ENCODE peak calls at places on chromosomes 2 and 18, in four cellular contexts. X is stimulated activated CD8-positive, alpha-beta memory T cell treated with anti-CD3 and anti-CD28 coated beads, Interleukin-15, amount 100 ng/mL, for 48 hours; F is HS-5; Z is epithelial cell of esophagus. L is an unnamed sample.

GRCh38 chr2:175030380-175031271 is 25.4 kb upstream of the CHN1 start:
- DNase-seq in F (peak), Z (peak), X (no peak), L (peak)

GRCh38 chr2:240988571-240989271 is 9.7 kb upstream of the SNED1 start:
- DNase-seq in X (no peak), F (no peak), Z (no peak), L (no peak)

GRCh38 chr18:9683418-9684396 is 24.4 kb upstream of the RAB31 start:
- DNase-seq in Z (peak), F (no peak), X (no peak), L (peak)

GRCh38 chr2:37833420-37833819 is 91.7 kb upstream of the RMDN2 start:
- DNase-seq in X (peak), F (no peak), Z (peak), L (peak)

GRCh38 chr2:74119912-74120825 is 27.5 kb downstream of the BOLA3 start:
- DNase-seq in F (peak), X (peak), Z (peak), L (peak)

GRCh38 chr18:48902856-48903601 is 47.7 kb downstream of the SMAD7 start:
- DNase-seq in Z (no peak), F (no peak), X (no peak), L (no peak)

GRCh38 chr2:26558271-26559043 is 80.5 kb upstream of the OTOF start:
- DNase-seq in F (no peak), Z (no peak), X (no peak), L (no peak)

GRCh38 chr18:51278045-51278649 is 80.7 kb upstream of the MEX3C start:
- DNase-seq in Z (peak), X (peak), F (no peak), L (peak)

GRCh38 chr2:71882949-71883472 is 264.7 kb downstream of the CYP26B1 start:
- DNase-seq in Z (peak), F (peak), X (no peak), L (peak)

GRCh38 chr2:149601141-149601796 is 13.7 kb upstream of the MMADHC start:
- DNase-seq in Z (peak), F (no peak), X (no peak), L (peak)

GRCh38 chr2:127531133-127531709 is 4.3 kb upstream of the MYO7B start:
- DNase-seq in X (no peak), F (no peak), Z (peak), L (peak)

GRCh38 chr2:190698895-190699294 is 50.0 kb downstream of the NAB1 start:
- DNase-seq in Z (no peak), X (no peak), F (no peak), L (no peak)

GRCh38 chr2:117801826-117802225 is 12.7 kb upstream of the DDX18 start:
- DNase-seq in X (no peak), F (peak), Z (peak), L (no peak)

GRCh38 chr2:80475970-80476369 is 171.4 kb upstream of the LRRTM1 start:
- DNase-seq in X (no peak), Z (no peak), F (no peak), L (no peak)

GRCh38 chr2:173750332-173750731 is 214.8 kb downstream of the SP3 start:
- DNase-seq in Z (peak), F (no peak), X (no peak), L (no peak)

GRCh38 chr2:237532225-237532624 is 34.1 kb upstream of the PRLH start:
- DNase-seq in Z (peak), F (no peak), X (no peak), L (peak)

GRCh38 chr2:47004905-47005495 is 89.4 kb upstream of the MCFD2 start:
- DNase-seq in X (no peak), Z (no peak), F (no peak), L (no peak)

GRCh38 chr18:74896390-74896991 is 298.8 kb downstream of the ZNF407 start:
- DNase-seq in X (no peak), F (no peak), Z (peak), L (peak)

GRCh38 chr2:157932480-157933205 is 56.5 kb upstream of the ACVR1 start:
- DNase-seq in F (no peak), X (no peak), Z (no peak), L (no peak)

GRCh38 chr2:235500761-235501662 is 7.2 kb downstream of the AGAP1 start:
- DNase-seq in F (peak), Z (peak), X (no peak), L (peak)

GRCh38 chr18:3758531-3758930 is 308.6 kb downstream of the TGIF1 start:
- DNase-seq in F (peak), Z (peak), X (no peak), L (peak)

GRCh38 chr2:136135924-136136906 is 18.3 kb upstream of the CXCR4 start:
- DNase-seq in X (peak), F (no peak), Z (no peak), L (no peak)

GRCh38 chr2:33021542-33022259 is 74.9 kb downstream of the LTBP1 start:
- DNase-seq in X (no peak), Z (peak), F (peak), L (no peak)

GRCh38 chr2:126971162-126971480 is 72.4 kb downstream of the TEX51 start:
- DNase-seq in X (no peak), Z (no peak), F (no peak), L (no peak)

GRCh38 chr2:73611867-73612266 is 30.4 kb downstream of the NAT8 start:
- DNase-seq in F (no peak), X (no peak), Z (peak), L (peak)

GRCh38 chr2:218962859-218963492 is 3.5 kb downstream of the CDK5R2 start:
- DNase-seq in F (no peak), X (no peak), Z (peak), L (peak)

GRCh38 chr2:200585730-200586643 is at the start of gene AOX1:
- DNase-seq in F (no peak), Z (peak), X (peak), L (peak)

GRCh38 chr18:37577051-37577611 is 11.5 kb upstream of the CELF4 start:
- DNase-seq in Z (no peak), X (no peak), F (no peak), L (no peak)

GRCh38 chr2:101153077-101153707 is 2.0 kb upstream of the TBC1D8 start:
- DNase-seq in X (no peak), Z (no peak), F (no peak), L (no peak)

GRCh38 chr2:240410004-240410403 is 25.5 kb upstream of the GPC1 start:
- DNase-seq in X (no peak), F (no peak), Z (no peak), L (no peak)

GRCh38 chr2:240289701-240290431 is 145.6 kb upstream of the GPC1 start:
- DNase-seq in F (no peak), X (no peak), Z (no peak), L (no peak)

GRCh38 chr2:162161634-162162033 is 9.6 kb upstream of the GCG start:
- DNase-seq in Z (no peak), X (no peak), F (no peak), L (no peak)

GRCh38 chr2:45895477-45895876 is 244.0 kb downstream of the PRKCE start:
- DNase-seq in F (peak), X (no peak), Z (no peak), L (no peak)

GRCh38 chr2:216596234-216596985 is 36.8 kb upstream of the IGFBP2 start:
- DNase-seq in Z (no peak), X (no peak), F (peak), L (no peak)

GRCh38 chr2:177784449-177784845 is 288.1 kb downstream of the PDE11A start:
- DNase-seq in Z (peak), F (peak), X (no peak), L (peak)

GRCh38 chr2:233811732-233812131 is 33.6 kb downstream of the MROH2A start:
- DNase-seq in F (no peak), Z (no peak), X (no peak), L (no peak)